ENCODE peak calls at places on chromosomes 1 and 21, in eight cellular contexts. A is GM13977; J is right atrium auricular region; Y is glutamatergic neuron; I is fibroblast of mammary gland; Z is activated CD8-positive, alpha-beta T cell treated with anti-CD3 and anti-CD28 coated beads for 36 hours; E is pancreas; D is neural crest cell. F is an unnamed sample.

GRCh38 chr1:32128479-32128878 is 20.6 kb downstream of the KPNA6 start:
- DNase-seq in I (no peak), Y (no peak), A (no peak), D (no peak), Z (no peak), J (no peak), E (no peak), F (no peak)

GRCh38 chr1:114756949-114757454 is 782 bp downstream of the CSDE1 start:
- DNase-seq in Y (peak), J (peak), E (peak), A (no peak), Z (peak), I (peak), D (peak), F (no peak)

GRCh38 chr1:160813215-160813614 is 17.2 kb downstream of the LY9 start:
- DNase-seq in Y (no peak), Z (no peak), A (no peak), J (no peak), I (no peak), D (no peak), E (no peak), F (no peak)

GRCh38 chr1:45804671-45804973 is 1.2 kb downstream of the MAST2 start:
- DNase-seq in Z (no peak), D (no peak), Y (no peak), A (peak), E (no peak), I (peak), J (no peak), F (no peak)

GRCh38 chr1:89873250-89873649 is 52.4 kb downstream of the LRRC8D start:
- DNase-seq in Z (no peak), Y (no peak), D (no peak), J (no peak), E (no peak), I (no peak), A (no peak), F (no peak)

GRCh38 chr21:35399002-35399401 is 349.9 kb upstream of the RUNX1 start:
- DNase-seq in A (no peak), Z (no peak), E (no peak), I (no peak), D (no peak), Y (no peak), J (no peak), F (no peak)

GRCh38 chr1:19923953-19924346 is 533 bp upstream of the PLA2G2E start:
- DNase-seq in J (no peak), D (no peak), E (no peak), Y (no peak), I (no peak), Z (no peak), A (no peak), F (no peak)

GRCh38 chr1:244210884-244211558 is 159.9 kb downstream of the ZBTB18 start:
- DNase-seq in D (no peak), E (peak), Z (no peak), I (peak), A (no peak), Y (peak), J (no peak), F (no peak)

GRCh38 chr1:160544647-160545046 is 21.6 kb upstream of the SLAMF6 start:
- DNase-seq in J (no peak), Z (no peak), D (no peak), E (no peak), A (no peak), I (peak), Y (no peak), F (no peak)

GRCh38 chr1:67788907-67789306 is 44.4 kb downstream of the GNG12 start:
- DNase-seq in Z (no peak), Y (no peak), D (no peak), J (no peak), I (no peak), A (no peak), E (no peak), F (no peak)

GRCh38 chr1:187842406-187843165 is 1013.8 kb downstream of the PLA2G4A start:
- DNase-seq in E (no peak), Y (peak), Z (no peak), A (no peak), D (no peak), I (peak), J (no peak), F (no peak)

GRCh38 chr1:212712451-212713303 is 13.0 kb upstream of the BATF3 start:
- DNase-seq in J (no peak), I (peak), D (no peak), Y (no peak), A (no peak), E (no peak), Z (peak), F (peak)

GRCh38 chr1:3551711-3552110 is 59.6 kb downstream of the MEGF6 start:
- DNase-seq in A (no peak), J (no peak), E (no peak), Z (no peak), D (no peak), I (no peak), Y (no peak), F (no peak)

GRCh38 chr1:26610781-26611180 is 81.2 kb downstream of the RPS6KA1 start:
- DNase-seq in D (no peak), I (no peak), A (no peak), J (no peak), E (no peak), Z (no peak), Y (no peak), F (no peak)

GRCh38 chr1:62810420-62811274 is 26.7 kb downstream of the ATG4C start:
- DNase-seq in J (no peak), E (no peak), Z (no peak), A (peak), Y (no peak), I (no peak), D (no peak), F (peak)

GRCh38 chr1:48066951-48067350 is 69.8 kb upstream of the TRABD2B start:
- DNase-seq in Z (no peak), D (no peak), J (no peak), A (no peak), I (no peak), Y (no peak), E (peak), F (no peak)

GRCh38 chr1:67118191-67118590 is 16.6 kb downstream of the C1orf141 start:
- DNase-seq in I (no peak), Y (no peak), E (no peak), D (no peak), Z (no peak), A (no peak), J (no peak), F (no peak)

GRCh38 chr1:30908446-30908885 is at the start of gene SDC3:
- DNase-seq in Z (no peak), E (no peak), I (no peak), D (no peak), J (no peak), Y (no peak), A (peak), F (peak)

GRCh38 chr1:243851129-243851756 is 1.2 kb upstream of the AKT3 start:
- DNase-seq in E (no peak), Y (no peak), D (no peak), J (peak), A (peak), I (no peak), Z (no peak), F (no peak)

GRCh38 chr1:108569097-108569728 is 9.3 kb downstream of the EEIG2 start:
- DNase-seq in Z (no peak), A (no peak), D (no peak), J (no peak), Y (no peak), I (no peak), E (no peak), F (no peak)

GRCh38 chr1:150974580-150975478 is at the start of gene CERS2:
- DNase-seq in A (peak), I (peak), D (peak), Z (peak), J (peak), E (peak), Y (peak), F (peak)

GRCh38 chr1:76430532-76430931 is 356.0 kb downstream of the ST6GALNAC3 start:
- DNase-seq in E (no peak), J (no peak), A (no peak), Z (no peak), I (no peak), D (no peak), Y (no peak), F (no peak)

GRCh38 chr1:10815863-10816195 is 19.4 kb upstream of the CASZ1 start:
- DNase-seq in I (no peak), A (no peak), D (no peak), Y (no peak), Z (no peak), J (no peak), E (peak), F (no peak)

GRCh38 chr1:175088523-175088922 is 20.9 kb downstream of the TNN start:
- DNase-seq in J (no peak), I (no peak), A (no peak), D (no peak), Y (no peak), Z (no peak), E (no peak), F (no peak)

GRCh38 chr1:180786633-180787032 is 126.1 kb upstream of the KIAA1614 start:
- DNase-seq in A (no peak), I (no peak), Y (no peak), J (no peak), Z (no peak), E (no peak), D (no peak), F (no peak)

GRCh38 chr1:157307491-157307890 is 169.3 kb upstream of the ETV3 start:
- DNase-seq in D (no peak), E (no peak), A (no peak), J (no peak), I (no peak), Z (no peak), Y (no peak), F (peak)

GRCh38 chr1:61979729-61980128 is 214.9 kb upstream of the L1TD1 start:
- DNase-seq in A (no peak), Z (no peak), E (no peak), J (no peak), I (no peak), Y (no peak), D (no peak), F (no peak)

GRCh38 chr1:66852870-66853269 is 51.8 kb upstream of the INSL5 start:
- DNase-seq in D (no peak), J (no peak), Z (no peak), A (peak), Y (no peak), I (no peak), E (no peak), F (no peak)

GRCh38 chr1:7268983-7269382 is 483.7 kb downstream of the CAMTA1 start:
- DNase-seq in I (no peak), J (no peak), Y (no peak), A (no peak), D (no peak), E (no peak), Z (no peak), F (no peak)

GRCh38 chr1:7267493-7267892 is 482.2 kb downstream of the CAMTA1 start:
- DNase-seq in D (no peak), Y (no peak), A (no peak), J (no peak), I (peak), E (no peak), Z (no peak), F (no peak)

GRCh38 chr1:7266561-7266960 is 481.3 kb downstream of the CAMTA1 start:
- DNase-seq in E (no peak), D (no peak), A (no peak), I (no peak), Z (no peak), Y (no peak), J (no peak), F (no peak)

GRCh38 chr1:7264101-7264500 is 478.8 kb downstream of the CAMTA1 start:
- DNase-seq in D (no peak), Z (no peak), Y (no peak), J (no peak), I (no peak), E (no peak), A (no peak), F (no peak)

DNA sequence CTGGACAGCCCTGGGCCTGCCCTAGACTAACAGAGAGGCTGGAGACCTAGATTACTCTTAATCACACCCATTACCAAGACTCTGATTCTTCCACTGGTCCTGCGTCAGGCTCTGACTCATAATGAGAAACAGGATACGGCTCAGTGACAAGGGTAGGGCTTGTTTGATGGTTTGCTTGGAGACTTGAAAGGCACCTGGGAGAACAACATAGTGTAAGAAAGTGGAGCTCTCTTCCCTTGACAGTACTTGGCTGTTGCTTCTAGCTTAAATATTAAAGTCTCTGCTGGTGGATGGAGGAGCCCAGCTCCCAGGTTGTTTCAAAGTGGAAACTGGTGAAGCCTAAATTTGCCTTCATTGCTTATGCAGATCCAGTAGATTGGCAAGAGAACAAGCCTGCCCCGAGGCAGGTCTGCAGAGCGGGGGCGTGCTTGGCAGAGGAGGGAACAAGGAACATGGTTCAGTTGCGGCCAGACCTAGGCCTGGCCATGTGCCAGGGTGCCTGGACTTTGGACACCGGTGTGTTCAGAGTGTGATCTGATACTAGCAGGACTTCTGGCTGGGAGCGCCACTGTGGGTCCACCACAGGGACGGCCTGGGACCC is 480.6 kb downstream of the CAMTA1 start:
- DNase-seq in D (no peak), Z (no peak), J (no peak), A (peak), E (peak), I (peak), Y (no peak), F (no peak)
- TF ChIP-seq CTCF in D (no peak), Z (no peak), J (no peak), A (no peak), E (no peak), I (no peak), Y (no peak), F (no peak)

DNA sequence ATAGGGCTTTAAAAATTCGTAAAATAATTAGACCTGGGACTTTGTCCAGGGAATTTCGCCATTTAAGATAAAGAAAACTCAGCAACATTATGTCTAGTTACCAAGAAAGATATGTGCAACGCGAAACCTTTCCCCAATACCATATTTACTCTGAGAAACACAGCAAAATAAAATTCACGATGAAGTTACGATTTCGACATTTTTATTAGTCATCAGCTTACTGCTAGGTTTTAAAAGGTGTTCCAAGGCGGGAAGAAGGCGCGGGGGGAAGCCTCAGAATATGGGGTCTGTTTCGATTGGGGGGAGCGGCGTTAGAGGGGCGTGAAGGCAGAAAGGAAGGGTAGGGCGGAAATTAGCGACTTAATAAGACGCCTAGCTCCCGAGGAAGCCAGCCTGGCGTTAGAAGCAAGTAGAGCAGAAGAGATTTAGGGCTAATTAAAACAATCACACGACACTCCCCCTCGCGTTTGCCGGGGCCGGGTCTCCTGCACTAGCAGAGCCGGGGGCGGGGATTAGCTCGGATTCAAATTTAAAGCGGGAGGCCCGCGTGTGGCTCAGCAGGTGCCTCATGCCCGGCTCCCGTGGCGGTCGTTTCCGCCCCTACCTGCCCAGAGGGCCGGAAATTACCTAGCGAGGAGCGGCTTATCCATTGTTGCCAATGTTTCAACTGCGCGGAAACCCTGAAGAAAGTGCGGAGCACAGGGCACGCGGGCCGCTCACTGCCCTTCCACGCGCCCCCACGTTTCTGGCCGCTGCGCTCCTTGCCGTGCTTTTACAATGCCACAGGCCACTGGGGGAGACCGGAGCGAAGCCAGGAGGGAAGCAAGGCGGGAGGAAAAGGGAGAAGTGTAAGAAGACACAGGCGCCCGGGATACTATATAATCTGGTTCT is 795 bp upstream of the POU2F1 start:
- DNase-seq in I (peak), Z (peak), E (peak), J (peak), Y (peak), A (peak), D (peak), F (peak)
- TF ChIP-seq CTCF in I (no peak), Z (peak), E (no peak), J (no peak), Y (no peak), A (no peak), D (no peak), F (no peak)

DNA sequence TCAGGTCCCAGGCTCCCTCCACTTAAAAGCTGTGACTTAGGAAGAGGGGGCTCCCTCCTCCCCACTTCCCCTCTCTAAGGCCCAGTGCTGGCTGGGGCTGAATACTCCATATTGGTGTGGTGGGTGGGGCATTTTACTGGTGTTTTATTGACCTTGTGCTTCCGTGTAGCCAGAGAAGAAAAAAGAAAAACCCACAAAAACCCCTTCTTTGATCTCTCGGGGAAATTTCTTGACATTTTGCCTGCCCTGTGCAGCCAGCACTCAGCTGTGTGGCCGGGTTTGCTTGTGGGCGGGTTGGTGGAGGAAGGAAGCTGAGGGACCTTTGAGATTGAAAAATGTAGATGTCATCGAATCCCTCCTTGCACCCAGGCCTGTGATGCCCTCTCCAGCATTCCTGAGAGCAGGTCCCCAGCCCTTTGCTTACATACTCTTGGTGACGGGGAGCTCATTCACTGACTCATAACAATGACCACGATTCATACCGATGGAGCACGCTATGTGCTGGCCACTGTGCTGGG is 24.8 kb downstream of the TNFRSF8 start:
- DNase-seq in Y (no peak), A (peak), Z (peak), E (no peak), I (no peak), J (no peak), D (no peak), F (peak)
- TF ChIP-seq CTCF in Y (no peak), A (no peak), Z (no peak), E (no peak), I (no peak), J (no peak), D (no peak), F (no peak)

DNA sequence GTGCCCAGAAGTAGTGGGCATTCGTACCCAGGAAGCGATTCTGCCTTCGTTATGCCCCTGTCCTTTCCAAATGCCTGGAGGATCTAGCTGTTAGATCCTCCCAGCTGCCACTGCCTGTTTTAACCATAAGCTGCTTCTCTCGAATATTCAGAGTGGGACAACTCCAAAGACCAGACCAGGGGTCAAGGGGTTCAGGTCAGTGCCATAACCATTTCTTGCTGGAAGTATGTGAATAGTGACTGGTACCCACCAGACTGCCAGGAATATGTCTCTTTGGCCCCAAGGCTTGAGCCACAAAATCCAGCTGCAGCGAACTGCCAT is 914 bp upstream of the MTF1 start:
- DNase-seq in Y (no peak), D (no peak), J (no peak), A (no peak), Z (no peak), E (no peak), I (no peak), F (no peak)
- TF ChIP-seq CTCF in Y (peak), D (peak), J (no peak), A (no peak), Z (peak), E (no peak), I (no peak), F (no peak)

DNA sequence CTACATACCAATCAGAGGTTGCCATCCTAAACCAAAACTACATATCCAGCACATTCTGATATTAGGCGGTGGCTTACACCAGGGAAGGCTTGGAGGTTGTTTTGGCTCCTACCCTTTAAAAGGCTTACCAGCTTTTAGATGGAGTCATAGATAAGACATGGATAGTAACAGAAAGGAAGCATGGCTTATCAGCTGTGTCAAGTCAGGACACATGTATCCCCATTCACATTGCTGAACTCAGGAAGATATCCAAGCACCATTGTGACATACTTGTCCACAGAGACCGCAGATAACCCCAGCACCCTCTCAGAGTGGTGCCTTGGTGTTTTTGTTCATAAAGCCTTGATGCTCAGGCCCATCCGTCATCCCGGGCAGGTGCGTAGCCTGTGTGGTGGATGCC is 39.7 kb downstream of the ADARB1 start:
- DNase-seq in Y (no peak), Z (no peak), D (no peak), A (no peak), E (no peak), J (no peak), I (no peak), F (no peak)
- TF ChIP-seq CTCF in Y (no peak), Z (no peak), D (no peak), A (no peak), E (no peak), J (no peak), I (no peak), F (no peak)

DNA sequence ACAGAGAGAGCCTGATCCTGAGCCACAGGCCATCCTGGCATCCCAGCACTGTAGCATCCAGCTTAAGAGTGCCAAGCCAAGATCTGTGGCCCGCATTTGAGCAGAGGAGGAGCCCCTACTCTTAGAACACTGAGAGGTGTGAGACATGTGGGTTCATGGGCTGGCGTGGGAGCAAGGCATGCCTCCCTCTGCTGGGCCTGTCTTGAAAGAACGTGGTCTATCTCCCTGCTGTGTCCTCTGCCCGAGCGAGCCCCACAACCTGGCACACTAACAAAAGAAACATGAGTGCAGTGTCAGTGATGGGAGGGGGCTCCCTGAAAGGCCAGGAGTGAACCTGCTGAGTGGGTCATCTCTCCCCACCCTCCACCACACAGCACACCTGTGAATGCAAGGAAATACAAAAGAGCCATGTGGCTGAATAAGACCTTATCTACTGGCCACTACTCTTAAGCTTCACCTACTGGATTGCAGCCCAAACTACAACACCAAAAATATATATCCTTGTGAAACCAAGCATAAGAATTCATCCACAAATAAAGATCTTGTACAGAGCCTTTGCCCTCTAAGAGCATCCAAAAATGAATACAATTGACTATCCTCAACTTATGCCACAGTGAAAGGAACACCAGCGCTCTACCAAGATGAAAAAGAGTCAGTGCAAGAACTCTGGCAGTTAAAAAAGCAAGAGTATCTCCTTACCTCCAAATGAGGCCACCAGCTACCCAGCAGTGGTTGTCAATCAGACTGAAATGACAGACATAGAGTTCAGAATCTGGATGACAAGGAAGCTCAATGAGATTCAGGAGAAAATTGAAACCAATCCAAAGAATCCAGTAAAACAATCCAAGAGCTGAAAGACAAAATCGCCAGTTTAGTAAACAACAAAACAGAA is 259.4 kb upstream of the DAB1 start:
- DNase-seq in I (no peak), J (no peak), Y (no peak), Z (no peak), A (no peak), E (no peak), D (no peak), F (no peak)
- TF ChIP-seq CTCF in I (no peak), J (no peak), Y (no peak), Z (no peak), A (no peak), E (no peak), D (no peak), F (no peak)

F was measured in GM20000.